ENCODE peak calls at places on chromosomes 4 and X, in six cellular contexts. D is NCI-H460, P is HCEC 1CT, S is NCI-H524, L is HepG2, X is transverse colon. R is an unnamed sample.

GRCh38 chrX:134623293-134624045 is 34.8 kb downstream of the PLAC1 start:
- DNase-seq in D (no peak), P (peak), S (no peak), L (no peak), X (no peak), R (no peak)

GRCh38 chr4:99403380-99404194 is 31.6 kb downstream of the ADH7 start:
- DNase-seq in D (no peak), P (peak), S (no peak), L (peak), X (no peak), R (peak)

GRCh38 chr4:125313497-125313896 is 1.3 kb upstream of the FAT4 start:
- DNase-seq in D (peak), P (peak), S (peak), L (peak), X (no peak), R (peak)

GRCh38 chrX:149707147-149707901 is 4.5 kb upstream of the MAGEA11 start:
- DNase-seq in D (no peak), P (no peak), S (no peak), L (no peak), X (no peak), R (no peak)

GRCh38 chrX:101550362-101550761 is at the start of gene ARMCX1:
- DNase-seq in D (no peak), P (peak), S (peak), L (no peak), X (peak), R (peak)

GRCh38 chrX:115018944-115019343 is 1.5 kb upstream of the IL13RA2 start:
- DNase-seq in D (no peak), P (peak), S (no peak), L (no peak), X (no peak), R (no peak)

GRCh38 chr4:38442073-38442788 is 221.8 kb upstream of the KLF3 start:
- DNase-seq in D (no peak), P (no peak), S (no peak), L (no peak), X (no peak), R (no peak)

GRCh38 chr4:128570380-128570779 is 239.1 kb upstream of the JADE1 start:
- DNase-seq in D (no peak), P (peak), S (no peak), L (no peak), X (peak), R (no peak)

GRCh38 chr4:190014771-190015537 is 12.1 kb downstream of the FRG2 start:
- DNase-seq in D (peak), P (no peak), S (no peak), L (no peak), X (no peak), R (no peak)

GRCh38 chrX:40199704-40200103 is 101.9 kb upstream of the BCOR start:
- DNase-seq in D (no peak), P (no peak), S (peak), L (no peak), X (no peak), R (no peak)

GRCh38 chr4:20255823-20256222 is 4.1 kb downstream of the SLIT2 start:
- DNase-seq in D (no peak), P (no peak), S (no peak), L (no peak), X (no peak), R (no peak)

GRCh38 chr4:14035076-14035475 is 407.6 kb upstream of the BOD1L1 start:
- DNase-seq in D (no peak), P (no peak), S (no peak), L (no peak), X (no peak), R (no peak)

GRCh38 chr4:163191999-163192398 is 25.3 kb upstream of the NAF1 start:
- DNase-seq in D (no peak), P (no peak), S (peak), L (peak), X (no peak), R (no peak)

GRCh38 chr4:185998791-185999190 is 70.2 kb upstream of the TLR3 start:
- DNase-seq in D (no peak), P (no peak), S (no peak), L (no peak), X (no peak), R (no peak)

R was measured in small intestine.